ENCODE peak calls at places on chromosomes 13 and 19, in five cellular contexts. A is H9, N is H1, S is neuronal stem cell, Y is trophoblast cell. K is an unnamed sample.
A peak's percentile ranks its signal among the peaks of the same experiment; 100 is the strongest.

GRCh38 chr13:26968431-26969335 is 202.9 kb downstream of the USP12 start:
- DNase-seq in A (no peak), N (no peak), S (no peak), Y (no peak), K (peak; percentile 64)

GRCh38 chr19:50252887-50253268 is 49.5 kb downstream of the MYH14 start:
- DNase-seq in A (no peak), N (no peak), S (no peak), Y (no peak), K (no peak)

GRCh38 chr13:98405107-98405571 is 171.8 kb downstream of the STK24 start:
- DNase-seq in A (peak; percentile 65), N (peak; percentile 10), S (peak; percentile 56), Y (no peak), K (no peak)

GRCh38 chr19:18223860-18224524 is 2.2 kb downstream of the PDE4C start:
- DNase-seq in A (peak; percentile 96), N (no peak), S (peak; percentile 62), Y (no peak), K (no peak)

GRCh38 chr19:13037161-13037560 is 41.9 kb downstream of the NFIX start:
- DNase-seq in A (no peak), N (no peak), S (no peak), Y (peak; percentile 16), K (peak; percentile 58)

GRCh38 chr19:38057954-38058690 is 151.1 kb downstream of the SIPA1L3 start:
- DNase-seq in A (no peak), N (no peak), S (no peak), Y (peak; percentile 58), K (peak; percentile 37)

GRCh38 chr19:11792942-11793341 is 5.4 kb upstream of the ZNF491 start:
- DNase-seq in A (no peak), N (no peak), S (no peak), Y (no peak), K (no peak)

GRCh38 chr13:73268306-73268705 is 209.5 kb downstream of the KLF5 start:
- DNase-seq in A (no peak), N (no peak), S (no peak), Y (no peak), K (peak; percentile 57)

GRCh38 chr13:75419656-75420055 is 62.3 kb downstream of the TBC1D4 start:
- DNase-seq in A (no peak), N (no peak), S (no peak), Y (no peak), K (no peak)

GRCh38 chr13:109271991-109272454 is 514.4 kb downstream of the IRS2 start:
- DNase-seq in A (no peak), N (no peak), S (no peak), Y (peak; percentile 68), K (peak; percentile 51)

GRCh38 chr13:33348366-33348765 is 62.8 kb upstream of the STARD13 start:
- DNase-seq in A (no peak), N (no peak), S (no peak), Y (no peak), K (peak; percentile 85)

GRCh38 chr19:40467007-40467565 is 285 bp downstream of the SPTBN4 start:
- DNase-seq in A (peak; percentile 32), N (no peak), S (no peak), Y (no peak), K (no peak)

GRCh38 chr13:23609414-23610186 is 39.4 kb downstream of the TNFRSF19 start:
- DNase-seq in A (no peak), N (no peak), S (no peak), Y (no peak), K (peak; percentile 22)

GRCh38 chr19:871446-872265 is 12.2 kb downstream of the CFD start:
- DNase-seq in A (peak; percentile 77), N (no peak), S (no peak), Y (no peak), K (peak; percentile 37)

GRCh38 chr13:101511161-101511560 is 58.7 kb downstream of the ITGBL1 start:
- DNase-seq in A (no peak), N (no peak), S (no peak), Y (no peak), K (no peak)

GRCh38 chr19:38142176-38143035 is 81.6 kb downstream of the DPF1 start:
- DNase-seq in A (peak; percentile 85), N (peak; percentile 41), S (peak; percentile 68), Y (peak; percentile 15), K (peak; percentile 62)

GRCh38 chr13:33875658-33876401 is 57.9 kb downstream of the RFC3 start:
- DNase-seq in A (no peak), N (no peak), S (no peak), Y (no peak), K (no peak)

GRCh38 chr13:34162545-34162936 is 344.6 kb downstream of the RFC3 start:
- DNase-seq in A (no peak), N (no peak), S (no peak), Y (no peak), K (no peak)

GRCh38 chr19:6221878-6222746 is 57.7 kb downstream of the MLLT1 start:
- DNase-seq in A (no peak), N (no peak), S (no peak), Y (no peak), K (no peak)

GRCh38 chr13:80050252-80050651 is 290.7 kb downstream of the SPRY2 start:
- DNase-seq in A (no peak), N (no peak), S (no peak), Y (no peak), K (no peak)

GRCh38 chr13:82976499-82976898 is 905.8 kb downstream of the SLITRK1 start:
- DNase-seq in A (no peak), N (no peak), S (no peak), Y (no peak), K (no peak)

GRCh38 chr13:112510002-112510780 is 77.8 kb downstream of the TUBGCP3 start:
- DNase-seq in A (peak; percentile 80), N (peak; percentile 53), S (peak; percentile 62), Y (peak; percentile 9), K (peak; percentile 78)

GRCh38 chr19:19459707-19460251 is 54.3 kb downstream of the GATAD2A start:
- DNase-seq in A (no peak), N (no peak), S (no peak), Y (peak; percentile 24), K (peak; percentile 89)

GRCh38 chr13:104847863-104848262 is 1687.6 kb downstream of the EFNB2 start:
- DNase-seq in A (no peak), N (no peak), S (no peak), Y (no peak), K (no peak)

GRCh38 chr13:37039908-37040307 is 19.6 kb downstream of the SUPT20H start:
- DNase-seq in A (no peak), N (no peak), S (no peak), Y (no peak), K (no peak)

GRCh38 chr19:50496189-50497029 is 14.6 kb downstream of the JOSD2 start:
- DNase-seq in A (peak; percentile 71), N (no peak), S (no peak), Y (no peak), K (no peak)

GRCh38 chr19:4042064-4042730 is 24.5 kb downstream of the ZBTB7A start:
- DNase-seq in A (no peak), N (no peak), S (no peak), Y (no peak), K (no peak)

GRCh38 chr19:873084-874019 is 13.9 kb downstream of the CFD start:
- DNase-seq in A (peak; percentile 87), N (no peak), S (no peak), Y (no peak), K (peak; percentile 51)

GRCh38 chr13:23159587-23160240 is 21.1 kb upstream of the SGCG start:
- DNase-seq in A (peak; percentile 53), N (no peak), S (no peak), Y (no peak), K (no peak)

GRCh38 chr13:109904218-109904617 is 117.8 kb upstream of the IRS2 start:
- DNase-seq in A (peak; percentile 60), N (no peak), S (no peak), Y (peak; percentile 12), K (no peak)

GRCh38 chr19:4320419-4320818 is 16.0 kb downstream of the FSD1 start:
- DNase-seq in A (no peak), N (no peak), S (no peak), Y (no peak), K (no peak)

GRCh38 chr13:31250435-31250834 is 50.7 kb downstream of the B3GLCT start:
- DNase-seq in A (no peak), N (no peak), S (no peak), Y (no peak), K (no peak)

GRCh38 chr13:25654332-25654731 is 282.6 kb downstream of the ATP8A2 start:
- DNase-seq in A (no peak), N (no peak), S (no peak), Y (no peak), K (no peak)
- H2BK12ac ChIP-seq in A (no peak overlapping the region), N (no peak overlapping the region), S (no peak overlapping the region), Y (peak overlapping the region; percentile 8), K (no peak overlapping the region)

GRCh38 chr19:56822755-56823154 is 17.8 kb downstream of the PEG3 start:
- DNase-seq in A (no peak), N (no peak), S (no peak), Y (no peak), K (no peak)
- H3K9me3 ChIP-seq in A (peaks cover 93% of the 10 kb centered on the region), N (peaks cover 88% of the 10 kb centered on the region), S (peaks cover 28% of the 10 kb centered on the region), Y (peaks cover 18% of the 10 kb centered on the region), K (peaks cover 16% of the 10 kb centered on the region)

GRCh38 chr19:55266840-55267239 is 8.0 kb upstream of the PPP6R1 start:
- DNase-seq in A (no peak), N (no peak), S (no peak), Y (no peak), K (no peak)

GRCh38 chr19:55264531-55264930 is 5.7 kb upstream of the PPP6R1 start:
- DNase-seq in A (no peak), N (no peak), S (no peak), Y (no peak), K (no peak)

GRCh38 chr19:55266404-55266803 is 7.6 kb upstream of the PPP6R1 start:
- DNase-seq in A (no peak), N (no peak), S (no peak), Y (no peak), K (no peak)

GRCh38 chr19:55265723-55266386 is 7.0 kb upstream of the PPP6R1 start:
- DNase-seq in A (no peak), N (no peak), S (no peak), Y (no peak), K (no peak)

DNA sequence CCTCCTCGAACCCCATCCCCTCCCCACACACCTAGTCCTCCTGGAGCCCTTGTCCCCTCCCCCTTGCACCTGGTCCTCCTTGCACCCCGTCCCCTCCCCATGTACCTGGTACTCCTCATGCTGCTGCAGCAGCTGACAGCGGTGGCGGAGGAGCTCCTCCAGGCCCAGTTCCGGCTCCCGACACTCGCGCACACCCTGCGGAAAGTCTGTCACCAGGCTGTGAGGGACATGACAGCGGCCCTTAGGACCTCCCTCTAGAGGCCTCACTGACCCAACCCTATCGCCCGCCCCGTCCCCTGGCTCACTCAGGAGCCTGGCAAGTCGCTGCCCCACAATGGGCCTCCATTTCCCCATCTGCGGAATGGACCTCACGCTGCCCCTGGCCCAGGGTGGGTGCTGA is 6.4 kb upstream of the PPP6R1 start:
- DNase-seq in A (no peak), N (no peak), S (no peak), Y (no peak), K (no peak)
- H2BK12ac ChIP-seq in A (no peak overlapping the region), N (no peak overlapping the region), S (no peak overlapping the region), Y (no peak overlapping the region), K (no peak overlapping the region)

GRCh38 chr19:23460656-23461055 is 65.4 kb upstream of the ZNF91 start:
- DNase-seq in A (no peak), N (no peak), S (no peak), Y (peak; percentile 90), K (no peak)

DNA sequence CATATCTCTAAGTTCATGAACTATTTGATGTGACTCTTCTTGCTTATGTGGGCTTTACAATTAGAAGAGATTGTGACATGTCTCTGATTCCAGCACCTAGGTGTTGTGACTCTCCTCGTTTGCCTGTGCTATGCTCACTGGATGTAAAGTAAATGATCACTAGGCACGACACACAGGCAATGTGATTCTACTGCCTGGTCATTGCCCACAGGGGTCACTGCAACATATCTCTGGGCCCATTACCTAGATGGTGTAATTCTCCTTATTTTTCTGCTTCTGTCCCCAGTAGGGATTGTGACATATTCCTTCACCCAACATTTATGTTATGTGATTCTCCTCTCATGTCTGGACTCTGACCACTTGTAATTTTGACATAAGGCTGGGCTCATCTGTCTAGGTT is 65.8 kb upstream of the ZNF91 start:
- DNase-seq in A (no peak), N (no peak), S (no peak), Y (no peak), K (no peak)
- H3K9me3 ChIP-seq in A (peaks cover 81% of the 10 kb centered on the region), N (peaks cover 65% of the 10 kb centered on the region), S (peaks cover 20% of the 10 kb centered on the region), Y (peaks cover 20% of the 10 kb centered on the region), K (peaks cover 46% of the 10 kb centered on the region)